ENCODE peak calls at places on chromosomes 3 and 15, in seven cellular contexts. V is stomach, A is sigmoid colon, Z is H1, Q is HCT116, W is breast epithelium, B is Panc1. M is an unnamed sample.

GRCh38 chr3:53750253-53751210 is 95.7 kb downstream of the CHDH start:
- DNase-seq in W (no peak), Q (no peak), A (no peak), Z (no peak), V (no peak), B (no peak), M (no peak)

GRCh38 chr15:63107895-63108546 is 13.6 kb upstream of the LACTB start:
- DNase-seq in W (peak; percentile 52), A (no peak), Q (no peak), V (no peak), B (no peak), Z (no peak), M (no peak)

GRCh38 chr3:126121632-126122031 is 37.7 kb upstream of the SLC41A3 start:
- DNase-seq in Z (no peak), B (no peak), Q (no peak), V (peak; percentile 11), W (no peak), A (peak; percentile 24), M (peak; percentile 52)

GRCh38 chr3:51930439-51930838 is 11.3 kb downstream of the RRP9 start:
- DNase-seq in V (no peak), Z (no peak), B (no peak), A (no peak), W (no peak), Q (no peak), M (no peak)

GRCh38 chr15:63353261-63353660 is 28.4 kb downstream of the CA12 start:
- DNase-seq in Z (no peak), Q (no peak), W (no peak), A (peak; percentile 15), V (no peak), B (no peak), M (no peak)

GRCh38 chr3:16069149-16069922 is 105.1 kb upstream of the GALNT15 start:
- DNase-seq in Q (no peak), B (no peak), Z (no peak), A (no peak), W (no peak), V (no peak), M (no peak)

GRCh38 chr3:12984023-12984823 is 89.0 kb downstream of the IQSEC1 start:
- DNase-seq in A (no peak), W (peak; percentile 60), Z (peak; percentile 43), Q (peak; percentile 43), B (peak; percentile 33), V (peak; percentile 83), M (no peak)

GRCh38 chr15:69573815-69574472 is 121.3 kb downstream of the RPLP1 start:
- DNase-seq in W (no peak), V (no peak), Z (no peak), Q (no peak), A (no peak), B (no peak), M (no peak)

GRCh38 chr3:123686254-123686653 is 101.4 kb upstream of the HACD2 start:
- DNase-seq in B (no peak), Z (no peak), Q (no peak), A (no peak), W (no peak), V (no peak), M (no peak)

GRCh38 chr3:132245547-132245946 is 71.7 kb upstream of the ACP3 start:
- DNase-seq in A (no peak), Z (no peak), Q (no peak), B (no peak), V (no peak), W (peak; percentile 20), M (no peak)

GRCh38 chr3:19769694-19770093 is 164.3 kb downstream of the EFHB start:
- DNase-seq in W (no peak), Q (no peak), A (no peak), Z (no peak), B (no peak), V (no peak), M (no peak)

GRCh38 chr15:101210466-101210865 is 41.4 kb downstream of the CHSY1 start:
- DNase-seq in V (no peak), Z (no peak), A (no peak), B (no peak), W (no peak), Q (no peak), M (no peak)

GRCh38 chr15:64970696-64971095 is 19.0 kb downstream of the SPG21 start:
- DNase-seq in Q (no peak), V (no peak), A (no peak), Z (no peak), B (no peak), W (no peak), M (peak; percentile 24)

GRCh38 chr3:122727766-122728165 is 47.1 kb downstream of the PARP14 start:
- DNase-seq in W (no peak), B (no peak), Z (no peak), V (no peak), A (no peak), Q (no peak), M (no peak)

GRCh38 chr3:112605285-112605684 is 35.7 kb downstream of the CCDC80 start:
- DNase-seq in A (no peak), W (no peak), V (no peak), Z (no peak), B (no peak), Q (no peak), M (no peak)

GRCh38 chr3:143613226-143613625 is 235.0 kb downstream of the SLC9A9 start:
- DNase-seq in A (no peak), B (no peak), W (no peak), V (no peak), Q (no peak), Z (no peak), M (no peak)

GRCh38 chr3:21662403-21662802 is 88.6 kb downstream of the ZNF385D start:
- DNase-seq in W (no peak), Z (no peak), V (no peak), A (no peak), Q (no peak), B (no peak), M (no peak)

GRCh38 chr15:48925714-48926223 is 38.0 kb downstream of the SHC4 start:
- DNase-seq in Z (no peak), B (peak; percentile 76), V (no peak), Q (peak; percentile 91), A (no peak), W (no peak), M (no peak)

GRCh38 chr15:40721716-40722115 is 26.7 kb downstream of the RAD51 start:
- DNase-seq in V (no peak), Q (no peak), W (no peak), Z (no peak), A (no peak), B (no peak), M (no peak)

GRCh38 chr3:57876632-57877031 is 120.5 kb downstream of the SLMAP start:
- DNase-seq in B (no peak), V (no peak), A (no peak), W (no peak), Z (no peak), Q (no peak), M (no peak)

GRCh38 chr3:56624725-56625124 is 58.3 kb downstream of the TASOR start:
- DNase-seq in Q (no peak), V (no peak), A (no peak), W (no peak), B (no peak), Z (no peak), M (no peak)

GRCh38 chr3:56621686-56622085 is 61.4 kb downstream of the TASOR start:
- DNase-seq in A (no peak), Z (no peak), Q (no peak), B (no peak), W (no peak), V (no peak), M (no peak)

GRCh38 chr3:56616479-56617006 is 59.6 kb downstream of the CCDC66 start:
- DNase-seq in W (no peak), Z (no peak), V (no peak), B (no peak), Q (no peak), A (no peak), M (no peak)

GRCh38 chr3:56622381-56622780 is 60.7 kb downstream of the TASOR start:
- DNase-seq in V (no peak), W (no peak), B (no peak), Z (no peak), A (no peak), Q (no peak), M (no peak)

GRCh38 chr3:56620371-56620770 is 62.7 kb downstream of the TASOR start:
- DNase-seq in A (no peak), B (no peak), Z (no peak), W (no peak), V (no peak), Q (no peak), M (no peak)
- TF ChIP-seq POLR2AphosphoS5 in A (no peak), B (no peak), Z (no peak), W (no peak), V (no peak), Q (no peak), M (no peak)

GRCh38 chr15:67068724-67069400 is 3.5 kb downstream of the SMAD3 start:
- DNase-seq in V (no peak), Q (no peak), A (no peak), B (no peak), Z (no peak), W (no peak), M (no peak)
- TF ChIP-seq CTCF in V (no peak), Q (no peak), A (no peak), B (no peak), Z (no peak), W (no peak), M (no peak)

GRCh38 chr15:85451099-85451700 is 70.8 kb downstream of the AKAP13 start:
- DNase-seq in W (no peak), A (no peak), B (no peak), Q (no peak), Z (no peak), V (no peak), M (no peak)
- H3K9me3 ChIP-seq in W (no peaks in the 10 kb centered on the region), A (no peaks in the 10 kb centered on the region), B (peaks cover 10% of the 10 kb centered on the region), Q (peaks cover 4% of the 10 kb centered on the region), Z (no peaks in the 10 kb centered on the region), V (peaks cover 3% of the 10 kb centered on the region), M (peaks cover 3% of the 10 kb centered on the region)

GRCh38 chr3:104561324-104561723 is 805.4 kb upstream of the ALCAM start:
- DNase-seq in B (no peak), Q (no peak), W (no peak), Z (no peak), V (no peak), A (no peak), M (no peak)
- TF ChIP-seq POLR2AphosphoS5 in B (no peak), Q (no peak), W (no peak), Z (no peak), V (no peak), A (no peak), M (no peak)

GRCh38 chr15:51621917-51622268 is 678 bp downstream of the DMXL2 start:
- DNase-seq in Z (no peak), A (peak; percentile 74), B (no peak), V (peak; percentile 42), Q (peak; percentile 21), W (no peak), M (peak; percentile 74)
- TF ChIP-seq CTCF in Z (no peak), A (no peak), B (peak; percentile 32), V (no peak), Q (no peak), W (no peak), M (no peak)